ENCODE peak calls at places on chromosomes 7 and 10, in ten cellular contexts. L is IMR-90, X is tibial nerve, T is heart left ventricle, F is uterus, Z is lower leg skin, V is HCT116, H is transverse colon, B is ovary, C is GM12878. J is an unnamed sample.

GRCh38 chr7:55048221-55048859 is 29.5 kb downstream of the EGFR start:
- DNase-seq in T (no peak), H (no peak), V (no peak), B (no peak), Z (peak), F (no peak), C (no peak), L (no peak), X (peak), J (no peak)

GRCh38 chr7:92840309-92840708 is 3.9 kb upstream of the CDK6 start:
- DNase-seq in X (no peak), V (no peak), T (no peak), F (no peak), Z (no peak), L (no peak), H (no peak), B (no peak), C (no peak), J (no peak)

GRCh38 chr10:11147723-11148122 is 130.1 kb downstream of the CELF2 start:
- DNase-seq in X (no peak), H (no peak), Z (no peak), B (no peak), F (no peak), T (peak), L (no peak), V (no peak), C (no peak), J (no peak)

GRCh38 chr7:100087055-100087750 is 1.6 kb upstream of the COPS6 start:
- DNase-seq in V (no peak), H (no peak), F (peak), X (no peak), C (no peak), Z (no peak), T (no peak), B (no peak), L (peak), J (no peak)

GRCh38 chr7:131970602-131971001 is 414.2 kb upstream of the PODXL start:
- DNase-seq in X (no peak), H (no peak), F (no peak), L (no peak), C (no peak), T (no peak), B (no peak), Z (no peak), V (no peak), J (no peak)

GRCh38 chr10:2284071-2284470 is 546.7 kb upstream of the ADARB2 start:
- DNase-seq in V (no peak), B (no peak), F (no peak), H (no peak), Z (no peak), X (no peak), T (no peak), L (no peak), C (no peak), J (no peak)

GRCh38 chr10:3886191-3886590 is 101.2 kb upstream of the KLF6 start:
- DNase-seq in X (no peak), Z (no peak), H (no peak), L (peak), V (no peak), C (no peak), F (peak), B (peak), T (peak), J (no peak)

GRCh38 chr7:143485091-143485490 is 7.4 kb downstream of the TAS2R41 start:
- DNase-seq in B (no peak), L (no peak), V (no peak), X (no peak), F (no peak), C (no peak), H (no peak), T (no peak), Z (no peak), J (no peak)

GRCh38 chr10:1774796-1775195 is 37.5 kb upstream of the ADARB2 start:
- DNase-seq in X (no peak), H (no peak), Z (no peak), F (no peak), L (no peak), V (no peak), C (no peak), T (no peak), B (no peak), J (no peak)

GRCh38 chr7:145909956-145910611 is 206.5 kb upstream of the CNTNAP2 start:
- DNase-seq in C (no peak), L (peak), B (no peak), Z (no peak), T (no peak), V (no peak), X (no peak), H (no peak), F (no peak), J (no peak)

GRCh38 chr10:132489053-132489703 is 48.4 kb upstream of the INPP5A start:
- DNase-seq in T (no peak), B (peak), H (no peak), X (no peak), C (no peak), V (no peak), F (peak), Z (no peak), L (peak), J (peak)

GRCh38 chr7:69577221-69577620 is 21.1 kb upstream of the AUTS2 start:
- DNase-seq in B (no peak), H (no peak), L (no peak), F (no peak), C (no peak), Z (no peak), T (no peak), X (no peak), V (no peak), J (no peak)

GRCh38 chr10:97757471-97757870 is 14.3 kb downstream of the SFRP5 start:
- DNase-seq in L (no peak), H (no peak), C (no peak), T (no peak), Z (no peak), X (no peak), B (no peak), F (no peak), V (no peak), J (no peak)

GRCh38 chr7:143375298-143376034 is 5.7 kb upstream of the ZYX start:
- DNase-seq in X (no peak), T (no peak), V (no peak), F (no peak), B (no peak), L (no peak), Z (no peak), H (no peak), C (no peak), J (no peak)

GRCh38 chr7:98922392-98923107 is 44.2 kb downstream of the TRRAP start:
- DNase-seq in F (no peak), L (peak), Z (no peak), C (no peak), T (no peak), V (no peak), B (peak), X (peak), H (no peak), J (no peak)
- TF ChIP-seq CTCF in F (no peak), L (no peak), Z (no peak), C (no peak), T (no peak), V (no peak), B (no peak), X (no peak), H (no peak), J (no peak)

GRCh38 chr10:79149662-79150443 is 81.1 kb downstream of the ZMIZ1 start:
- DNase-seq in B (peak), Z (peak), L (peak), X (peak), H (peak), C (no peak), V (peak), T (peak), F (peak), J (peak)

GRCh38 chr10:79147306-79147705 is 78.5 kb downstream of the ZMIZ1 start:
- DNase-seq in X (no peak), C (no peak), L (no peak), H (no peak), B (no peak), F (no peak), V (no peak), T (no peak), Z (no peak), J (peak)

GRCh38 chr10:79149345-79149661 is 80.5 kb downstream of the ZMIZ1 start:
- DNase-seq in V (no peak), L (no peak), B (no peak), Z (no peak), H (no peak), F (no peak), X (no peak), T (no peak), C (no peak), J (no peak)

GRCh38 chr10:79147796-79148451 is 79.2 kb downstream of the ZMIZ1 start:
- DNase-seq in F (no peak), V (no peak), B (no peak), X (no peak), C (no peak), H (no peak), L (no peak), Z (no peak), T (no peak), J (no peak)

GRCh38 chr10:79148452-79149344 is 79.9 kb downstream of the ZMIZ1 start:
- DNase-seq in F (no peak), B (peak), C (no peak), L (peak), V (no peak), T (peak), H (peak), Z (peak), X (peak), J (peak)
- TF ChIP-seq POLR2A in F (no peak), B (no peak), C (no peak), L (no peak), V (no peak), T (no peak), H (peak), Z (no peak), X (no peak), J (peak)

DNA sequence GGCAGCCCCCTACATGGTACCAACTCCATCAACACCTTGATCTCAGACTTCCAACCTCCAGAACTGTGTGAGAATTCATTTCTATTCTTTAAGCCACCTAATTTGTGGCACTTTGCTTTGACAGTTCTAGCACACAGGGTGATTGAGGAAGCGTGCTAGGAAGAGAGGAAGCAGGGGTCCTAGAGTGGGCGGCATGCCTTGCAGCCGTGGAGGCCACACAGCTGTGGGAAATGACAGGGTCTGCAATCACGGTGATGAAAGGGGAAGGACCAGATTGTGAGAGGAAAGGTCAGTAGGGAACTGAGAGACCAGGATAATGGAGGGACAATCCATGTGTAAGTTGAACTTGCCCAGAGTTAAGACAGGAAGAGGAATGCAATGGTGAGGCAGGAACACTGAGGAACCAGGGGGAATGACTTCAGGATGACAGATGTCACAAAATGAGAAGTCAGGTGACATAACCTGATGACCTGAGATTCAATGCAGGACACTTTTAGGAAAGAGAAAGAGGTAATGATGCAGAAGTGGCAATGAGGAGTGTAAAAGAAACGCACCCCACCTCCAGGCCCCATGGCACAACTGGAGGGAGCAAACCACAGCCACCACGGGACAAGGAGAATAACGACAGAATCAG is 87.3 kb upstream of the PIK3CG start:
- DNase-seq in X (no peak), B (no peak), V (no peak), L (no peak), Z (no peak), F (no peak), H (no peak), T (no peak), C (no peak), J (no peak)
- TF ChIP-seq CTCF in X (no peak), B (no peak), V (no peak), L (no peak), Z (no peak), F (no peak), H (no peak), T (no peak), C (no peak), J (no peak)

GRCh38 chr7:29146082-29146706 is at the start of gene CPVL:
- DNase-seq in X (peak), C (no peak), V (peak), Z (peak), L (no peak), F (peak), H (peak), T (peak), B (peak), J (no peak)
- TF ChIP-seq POLR2A in X (peak), C (peak), V (no peak), Z (no peak), L (no peak), F (peak), H (peak), T (no peak), B (no peak), J (no peak)

DNA sequence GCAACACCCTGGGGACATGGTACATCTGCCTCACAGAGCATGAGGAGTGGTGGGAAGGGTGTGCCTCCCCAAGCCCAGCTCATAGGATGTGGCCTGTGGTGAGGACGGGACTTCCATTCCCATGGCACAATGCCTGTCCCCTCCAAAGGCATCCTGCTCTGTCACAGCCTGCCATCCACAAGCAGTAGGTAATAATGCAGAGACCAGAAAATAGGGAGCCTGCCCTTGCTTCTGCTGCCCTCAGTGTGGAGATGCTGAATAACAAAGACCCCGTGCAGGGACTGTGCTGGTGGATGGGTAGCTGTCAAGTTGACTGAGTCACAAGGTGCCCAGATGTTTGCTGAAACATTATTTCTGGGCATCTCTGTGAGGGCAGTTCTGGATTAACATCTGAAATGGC is 199.9 kb upstream of the GRB10 start:
- DNase-seq in T (no peak), C (no peak), H (no peak), Z (no peak), B (no peak), F (no peak), X (no peak), L (no peak), V (no peak), J (no peak)
- TF ChIP-seq CTCF in T (no peak), C (no peak), H (no peak), Z (no peak), B (no peak), F (no peak), X (no peak), L (no peak), V (no peak), J (no peak)

GRCh38 chr7:150715293-150715692 is 1.1 kb upstream of the GIMAP1 start:
- DNase-seq in C (no peak), H (no peak), F (no peak), V (no peak), X (no peak), Z (no peak), L (no peak), T (no peak), B (no peak), J (no peak)

GRCh38 chr7:150717821-150718420 is 1.5 kb downstream of the GIMAP1 start:
- DNase-seq in Z (no peak), X (no peak), F (no peak), T (no peak), B (no peak), L (no peak), H (no peak), V (no peak), C (no peak), J (no peak)

GRCh38 chr7:150715738-150716137 is 675 bp upstream of the GIMAP1 start:
- DNase-seq in T (no peak), C (no peak), H (no peak), Z (no peak), L (no peak), X (no peak), B (no peak), F (no peak), V (no peak), J (no peak)

GRCh38 chr7:150716939-150717338 is 526 bp downstream of the GIMAP1 start:
- DNase-seq in Z (no peak), C (no peak), L (no peak), H (no peak), F (no peak), V (no peak), B (no peak), X (no peak), T (no peak), J (no peak)

DNA sequence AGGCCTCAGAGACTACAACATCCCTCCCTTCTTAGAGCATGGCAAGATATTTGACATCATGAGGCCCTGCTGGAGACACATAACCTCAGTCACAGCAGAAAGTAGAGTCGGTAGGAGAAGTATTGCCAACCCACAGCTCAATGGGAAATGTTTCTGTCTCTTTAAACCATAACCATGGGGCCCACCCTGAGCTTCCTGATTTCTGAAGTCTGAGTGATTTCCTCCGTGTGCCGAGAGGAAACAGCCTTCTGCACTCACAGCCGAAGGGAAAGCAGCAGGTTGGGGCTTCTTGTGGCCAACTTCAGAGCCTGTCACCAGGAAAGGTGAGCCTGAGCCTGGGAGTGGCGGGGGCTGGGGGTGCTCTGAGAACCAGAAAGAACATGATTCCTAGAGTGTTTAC is at the start of gene GIMAP1:
- DNase-seq in L (no peak), B (no peak), X (no peak), F (peak), H (peak), T (peak), V (no peak), Z (peak), C (no peak), J (no peak)
- TF ChIP-seq POLR2A in L (no peak), B (no peak), X (no peak), F (peak), H (peak), T (no peak), V (no peak), Z (no peak), C (peak), J (no peak)

DNA sequence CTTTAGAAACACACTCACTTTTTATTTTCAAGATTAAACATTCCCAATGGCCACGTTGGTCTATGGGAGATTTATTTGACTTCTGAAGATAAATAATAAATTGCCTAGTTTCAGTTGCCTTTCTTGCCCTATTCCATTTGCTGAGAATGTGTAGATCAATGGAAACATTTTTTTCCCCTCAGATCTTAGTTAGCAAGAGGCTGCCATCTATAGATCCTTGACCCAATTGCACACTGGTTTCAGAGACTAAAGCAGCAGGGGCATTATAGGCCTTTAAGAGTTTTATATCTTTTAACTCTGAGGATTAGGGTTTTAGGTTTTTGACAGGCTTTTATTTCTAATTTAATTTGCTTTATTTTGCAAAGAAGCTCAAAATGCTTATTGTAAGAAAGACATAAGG is 163.2 kb upstream of the GPR26 start:
- DNase-seq in C (no peak), V (no peak), F (no peak), H (no peak), X (no peak), Z (no peak), T (no peak), B (no peak), L (no peak), J (no peak)
- TF ChIP-seq CTCF in C (peak), V (no peak), F (no peak), H (no peak), X (no peak), Z (no peak), T (no peak), B (no peak), L (no peak), J (no peak)

GRCh38 chr10:117441366-117441765 is 66.1 kb upstream of the PDZD8 start:
- DNase-seq in X (no peak), H (no peak), Z (no peak), F (no peak), T (no peak), C (no peak), B (no peak), V (no peak), L (no peak), J (no peak)

GRCh38 chr10:117441812-117442443 is 66.7 kb upstream of the PDZD8 start:
- DNase-seq in V (no peak), C (no peak), H (no peak), B (no peak), T (no peak), L (no peak), Z (no peak), F (no peak), X (no peak), J (no peak)

GRCh38 chr10:117442944-117443676 is 67.9 kb upstream of the PDZD8 start:
- DNase-seq in H (peak), Z (peak), C (peak), F (peak), X (peak), B (peak), L (peak), T (peak), V (peak), J (peak)

GRCh38 chr10:117443677-117444022 is 68.4 kb upstream of the PDZD8 start:
- DNase-seq in V (no peak), Z (no peak), L (no peak), X (no peak), B (no peak), H (no peak), F (no peak), C (no peak), T (no peak), J (no peak)

GRCh38 chr10:117442521-117442920 is 67.3 kb upstream of the PDZD8 start:
- DNase-seq in Z (no peak), F (no peak), H (no peak), V (no peak), L (no peak), X (no peak), C (no peak), B (no peak), T (no peak), J (no peak)
- TF ChIP-seq POLR2A in Z (no peak), F (no peak), H (no peak), V (no peak), L (no peak), X (no peak), C (no peak), B (no peak), T (no peak), J (no peak)

GRCh38 chr7:47937711-47938573 is 10.3 kb downstream of the PKD1L1 start:
- DNase-seq in V (no peak), L (no peak), B (no peak), F (no peak), H (peak), X (no peak), C (peak), T (no peak), Z (no peak), J (no peak)
- TF ChIP-seq CTCF in V (no peak), L (no peak), B (no peak), F (no peak), H (no peak), X (no peak), C (no peak), T (no peak), Z (no peak), J (no peak)

DNA sequence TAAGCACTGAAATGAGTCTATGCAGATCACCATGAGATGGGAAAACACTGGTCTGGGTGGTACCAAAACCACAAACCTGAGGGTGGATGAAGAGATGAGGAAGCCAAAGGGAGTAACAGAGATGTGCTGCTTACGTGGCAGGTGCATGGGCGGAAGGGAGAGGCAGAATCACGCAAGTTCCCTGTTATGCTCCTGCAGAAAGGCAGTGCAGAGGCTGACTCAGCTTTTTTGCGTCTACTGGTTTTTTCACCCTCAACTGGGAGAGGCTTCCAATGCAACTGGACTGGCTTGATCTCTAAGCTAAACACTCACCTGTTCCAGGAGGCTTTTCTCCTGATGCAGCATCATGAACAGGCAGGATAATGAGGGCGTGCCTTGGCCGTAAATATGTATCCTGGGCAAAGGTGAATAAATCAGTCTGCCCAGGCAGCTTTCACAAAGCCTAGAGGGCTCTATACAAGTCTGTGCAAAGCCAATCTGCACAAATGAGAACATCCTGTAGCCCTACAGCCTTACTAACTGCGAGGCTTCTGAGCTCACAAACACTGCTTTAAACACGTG is 95.4 kb upstream of the AFAP1L2 start:
- DNase-seq in L (no peak), X (no peak), V (no peak), B (no peak), T (no peak), F (no peak), H (peak), Z (peak), C (no peak), J (no peak)
- TF ChIP-seq POLR2A in L (no peak), X (no peak), V (no peak), B (no peak), T (no peak), F (no peak), H (peak), Z (no peak), C (peak), J (no peak)

J was measured in suprapubic skin.